ENCODE peak calls at places on chromosomes 4 and X, in four cellular contexts. One of them, this sample, is unnamed.

GRCh38 chrX:110188701-110189558 is 129.0 kb downstream of the AMMECR1 start:
- DNase-seq in HepG2: no peak
- DNase-seq in GM23338: no peak
- DNase-seq in neural progenitor cell: no peak
- DNase-seq in this sample: no peak

GRCh38 chr4:189088783-189089182 is 851.9 kb upstream of the FRG1 start:
- DNase-seq in HepG2: no peak
- DNase-seq in GM23338: no peak
- DNase-seq in neural progenitor cell: no peak
- DNase-seq in this sample: no peak

GRCh38 chrX:9682456-9682855 is 83.2 kb downstream of the GPR143 start:
- DNase-seq in HepG2: no peak
- DNase-seq in GM23338: peak
- DNase-seq in neural progenitor cell: peak
- DNase-seq in this sample: peak

GRCh38 chr4:153153339-153153851 is 50.8 kb upstream of the TRIM2 start:
- DNase-seq in HepG2: no peak
- DNase-seq in GM23338: peak
- DNase-seq in neural progenitor cell: peak
- DNase-seq in this sample: peak

GRCh38 chr4:15891312-15891711 is 47.2 kb downstream of the FGFBP1 start:
- DNase-seq in HepG2: no peak
- DNase-seq in GM23338: no peak
- DNase-seq in neural progenitor cell: no peak
- DNase-seq in this sample: no peak

GRCh38 chr4:76641758-76642157 is 206.7 kb downstream of the SHROOM3 start:
- DNase-seq in HepG2: no peak
- DNase-seq in GM23338: no peak
- DNase-seq in neural progenitor cell: no peak
- DNase-seq in this sample: no peak

GRCh38 chr4:3301450-3302163 is 8.8 kb downstream of the RGS12 start:
- DNase-seq in HepG2: no peak
- DNase-seq in GM23338: no peak
- DNase-seq in neural progenitor cell: no peak
- DNase-seq in this sample: no peak

GRCh38 chr4:98468744-98469143 is 189.7 kb downstream of the TSPAN5 start:
- DNase-seq in HepG2: no peak
- DNase-seq in GM23338: no peak
- DNase-seq in neural progenitor cell: peak
- DNase-seq in this sample: no peak

GRCh38 chr4:24598025-24598424 is 13.7 kb upstream of the DHX15 start:
- DNase-seq in HepG2: peak
- DNase-seq in GM23338: no peak
- DNase-seq in neural progenitor cell: no peak
- DNase-seq in this sample: peak

DNA sequence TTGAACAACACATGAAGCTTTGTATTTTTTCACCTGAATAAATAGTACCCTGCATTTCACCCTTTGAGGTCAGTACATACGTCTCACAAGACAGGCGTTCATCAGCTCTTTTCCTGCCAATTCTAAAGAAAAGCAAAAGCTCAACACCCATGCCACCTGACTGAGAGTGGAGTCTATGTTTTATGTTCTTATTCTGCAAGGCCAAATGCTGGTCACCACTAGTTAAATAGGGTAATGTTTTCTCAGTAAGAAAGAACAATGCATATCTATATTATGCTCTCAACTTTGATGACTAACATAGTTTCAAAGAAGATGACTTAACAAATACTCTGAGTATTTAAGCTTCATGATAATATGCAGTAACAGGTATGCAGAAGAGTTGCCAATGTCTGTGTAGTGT is 336.3 kb upstream of the BMP3 start:
- DNase-seq in HepG2: peak
- DNase-seq in GM23338: no peak
- DNase-seq in neural progenitor cell: no peak
- DNase-seq in this sample: peak
- TF ChIP-seq EZH2 in HepG2: no peak
- TF ChIP-seq EZH2 in GM23338: no peak
- TF ChIP-seq EZH2 in neural progenitor cell: no peak
- TF ChIP-seq EZH2 in this sample: no peak

GRCh38 chr4:180057198-180057821 is 2185.9 kb upstream of the TENM3 start:
- DNase-seq in HepG2: no peak
- DNase-seq in GM23338: peak
- DNase-seq in neural progenitor cell: peak
- DNase-seq in this sample: no peak
- TF ChIP-seq EZH2 in HepG2: peak
- TF ChIP-seq EZH2 in GM23338: no peak
- TF ChIP-seq EZH2 in neural progenitor cell: no peak
- TF ChIP-seq EZH2 in this sample: no peak

GRCh38 chrX:139194571-139195280 is 335.8 kb upstream of the F9 start:
- DNase-seq in HepG2: no peak
- DNase-seq in GM23338: peak
- DNase-seq in neural progenitor cell: peak
- DNase-seq in this sample: peak
- TF ChIP-seq EZH2 in HepG2: no peak
- TF ChIP-seq EZH2 in GM23338: peak
- TF ChIP-seq EZH2 in neural progenitor cell: peak
- TF ChIP-seq EZH2 in this sample: no peak

DNA sequence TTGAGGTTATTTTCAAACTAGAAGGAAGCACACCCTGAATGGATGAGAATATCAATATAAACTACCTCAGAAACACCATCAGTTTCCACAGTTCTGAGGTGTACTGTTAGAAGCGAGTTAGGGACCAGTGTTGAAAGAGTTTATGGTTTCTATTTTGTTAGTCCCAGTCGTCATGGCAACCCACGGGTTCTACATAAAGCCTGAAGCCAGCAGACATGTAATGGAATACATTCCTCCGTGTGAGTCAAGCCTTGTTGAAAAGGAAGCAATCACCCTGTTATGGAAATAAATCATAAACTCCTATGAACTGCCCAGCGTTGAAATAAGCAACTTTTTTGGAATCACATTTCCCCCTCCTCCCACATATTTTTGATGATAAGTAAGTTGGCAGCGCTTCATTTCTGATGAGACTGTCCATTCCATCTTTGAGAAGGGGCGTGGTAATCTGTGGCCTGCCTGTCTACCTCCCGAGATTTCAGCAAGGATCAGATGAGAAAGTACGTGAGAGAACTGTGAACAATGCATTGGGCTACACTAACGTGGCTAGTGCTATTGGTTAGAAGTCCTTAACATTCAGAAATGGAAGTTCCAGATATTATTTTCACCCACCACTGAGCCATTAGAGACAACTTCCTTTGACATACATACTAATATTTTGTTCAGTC is 40.4 kb upstream of the PDHA1 start:
- DNase-seq in HepG2: no peak
- DNase-seq in GM23338: no peak
- DNase-seq in neural progenitor cell: no peak
- DNase-seq in this sample: peak
- TF ChIP-seq EZH2 in HepG2: no peak
- TF ChIP-seq EZH2 in GM23338: no peak
- TF ChIP-seq EZH2 in neural progenitor cell: no peak
- TF ChIP-seq EZH2 in this sample: no peak

This sample was measured in PC-3.